ENCODE peak calls at places on chromosomes 11 and 22, in seven cellular contexts. R, M, C, X, B, D and S are unnamed samples.

GRCh38 chr11:42171046-42171445 is 711.6 kb upstream of the LRRC4C start:
- DNase-seq in M (no peak), B (no peak), C (no peak), X (no peak), R (no peak), D (no peak), S (no peak)

GRCh38 chr22:25206998-25207397 is 7.3 kb downstream of the CRYBB3 start:
- DNase-seq in D (no peak), R (no peak), B (no peak), M (no peak), X (no peak), C (no peak), S (no peak)

GRCh38 chr22:24285245-24285644 is 14.6 kb downstream of the SPECC1L start:
- DNase-seq in D (no peak), R (peak; percentile 28), X (no peak), B (no peak), M (no peak), C (no peak), S (no peak)

GRCh38 chr11:96259053-96259837 is 83.8 kb downstream of the MAML2 start:
- DNase-seq in M (peak; percentile 10), B (no peak), D (peak; percentile 66), C (peak; percentile 29), R (peak; percentile 86), X (no peak), S (no peak)

GRCh38 chr11:353315-353857 is 15.9 kb upstream of the B4GALNT4 start:
- DNase-seq in R (peak; percentile 77), C (peak; percentile 57), D (no peak), B (peak; percentile 73), X (peak; percentile 91), M (no peak), S (no peak)

GRCh38 chr11:33060271-33060670 is 20.9 kb downstream of the TCP11L1 start:
- DNase-seq in C (no peak), B (no peak), X (no peak), M (no peak), D (no peak), R (no peak), S (no peak)

GRCh38 chr11:62433553-62434301 is 14.9 kb downstream of the SCGB1A1 start:
- DNase-seq in M (no peak), D (no peak), R (no peak), B (no peak), C (no peak), X (no peak), S (no peak)

GRCh38 chr11:122696662-122697061 is 41.1 kb downstream of the UBASH3B start:
- DNase-seq in B (no peak), M (no peak), C (no peak), R (no peak), X (no peak), D (no peak), S (no peak)

GRCh38 chr11:116107229-116107628 is 603.0 kb upstream of the CADM1 start:
- DNase-seq in R (no peak), D (no peak), B (no peak), C (no peak), X (no peak), M (no peak), S (no peak)

GRCh38 chr22:40620464-40621046 is 16.0 kb downstream of the MRTFA start:
- DNase-seq in D (peak; percentile 76), R (peak; percentile 80), B (no peak), X (no peak), M (peak; percentile 32), C (peak; percentile 46), S (no peak)

GRCh38 chr11:1196516-1197391 is 26.1 kb upstream of the MUC5B start:
- DNase-seq in X (peak; percentile 7), C (no peak), M (no peak), B (peak; percentile 36), D (no peak), R (no peak), S (no peak)

GRCh38 chr11:120900642-120901041 is 123.3 kb upstream of the TBCEL start:
- DNase-seq in R (no peak), C (peak; percentile 8), M (no peak), D (no peak), X (no peak), B (no peak), S (no peak)

GRCh38 chr22:44971651-44972362 is 38.0 kb downstream of the PHF21B start:
- DNase-seq in X (no peak), D (no peak), R (no peak), B (no peak), C (no peak), M (no peak), S (no peak)

GRCh38 chr22:44970291-44970690 is 39.5 kb downstream of the PHF21B start:
- DNase-seq in R (no peak), X (no peak), C (no peak), M (no peak), D (no peak), B (no peak), S (no peak)

GRCh38 chr22:44965171-44965570 is 44.6 kb downstream of the PHF21B start:
- DNase-seq in X (no peak), R (no peak), M (no peak), D (no peak), B (no peak), C (no peak), S (no peak)

GRCh38 chr22:44969817-44970216 is 40.0 kb downstream of the PHF21B start:
- DNase-seq in B (no peak), M (no peak), X (no peak), D (no peak), C (no peak), R (no peak), S (no peak)

GRCh38 chr22:44968736-44969135 is 41.1 kb downstream of the PHF21B start:
- DNase-seq in M (no peak), R (no peak), D (no peak), C (no peak), X (no peak), B (no peak), S (no peak)
- TF ChIP-seq CTCF in M (no peak), R (no peak), D (peak; percentile 14), C (peak; percentile 37), X (no peak), B (no peak), S (peak; percentile 38)

GRCh38 chr22:44730034-44730433 is 22.3 kb upstream of the ARHGAP8 start:
- DNase-seq in C (no peak), X (no peak), R (no peak), D (no peak), B (no peak), M (no peak), S (peak; percentile 32)

GRCh38 chr22:44730490-44731356 is 21.7 kb upstream of the ARHGAP8 start:
- DNase-seq in X (no peak), C (no peak), M (no peak), R (no peak), D (no peak), B (no peak), S (no peak)

GRCh38 chr22:44727709-44728108 is 24.7 kb upstream of the ARHGAP8 start:
- DNase-seq in D (no peak), X (no peak), R (no peak), B (no peak), C (no peak), M (no peak), S (no peak)

GRCh38 chr22:44728761-44729261 is 23.6 kb upstream of the ARHGAP8 start:
- DNase-seq in X (peak; percentile 67), R (no peak), M (no peak), D (no peak), B (no peak), C (no peak), S (no peak)

DNA sequence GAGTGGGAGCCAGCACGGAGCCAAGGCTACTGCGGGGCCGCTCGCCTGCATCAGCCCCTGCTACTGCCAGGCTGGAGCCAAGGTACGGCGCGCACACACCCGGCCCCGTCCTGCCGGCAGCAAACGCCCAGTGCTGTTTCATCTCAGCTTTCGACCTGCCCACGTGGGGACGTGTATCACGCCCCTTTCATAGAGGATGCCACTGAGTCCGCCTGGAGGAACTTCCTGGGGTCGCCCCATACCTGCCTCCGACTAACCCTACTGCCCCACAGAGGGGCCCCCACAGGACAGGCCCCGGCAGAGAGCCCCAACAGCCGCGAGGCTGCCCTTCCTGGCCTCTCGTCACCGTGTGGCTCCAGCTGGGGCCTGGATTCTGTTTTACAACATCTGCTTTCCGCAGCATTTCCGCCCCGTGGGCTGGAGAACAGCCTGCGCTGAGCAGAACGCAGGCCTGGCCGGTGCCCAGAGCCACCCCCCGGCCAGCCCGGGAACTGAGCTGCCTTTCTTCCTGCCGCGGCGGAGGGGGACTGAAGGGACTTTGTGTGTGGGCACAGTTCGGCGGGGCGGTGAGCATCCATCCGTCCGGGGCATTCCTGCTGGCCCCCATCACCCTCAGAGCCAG is 22.9 kb upstream of the ARHGAP8 start:
- DNase-seq in B (no peak), X (peak; percentile 71), R (peak; percentile 71), C (peak; percentile 35), M (no peak), D (no peak), S (peak; percentile 63)
- TF ChIP-seq CTCF in B (no peak), X (peak; percentile 47), R (peak; percentile 44), C (peak; percentile 68), M (no peak), D (no peak), S (no peak)

GRCh38 chr11:69718147-69718546 is 14.3 kb upstream of the FGF19 start:
- DNase-seq in B (no peak), C (peak; percentile 23), X (no peak), R (peak; percentile 23), D (no peak), M (peak; percentile 60), S (peak; percentile 60)
- TF ChIP-seq CTCF in B (no peak), C (peak; percentile 85), X (no peak), R (peak; percentile 65), D (peak; percentile 65), M (peak; percentile 43), S (peak; percentile 72)

DNA sequence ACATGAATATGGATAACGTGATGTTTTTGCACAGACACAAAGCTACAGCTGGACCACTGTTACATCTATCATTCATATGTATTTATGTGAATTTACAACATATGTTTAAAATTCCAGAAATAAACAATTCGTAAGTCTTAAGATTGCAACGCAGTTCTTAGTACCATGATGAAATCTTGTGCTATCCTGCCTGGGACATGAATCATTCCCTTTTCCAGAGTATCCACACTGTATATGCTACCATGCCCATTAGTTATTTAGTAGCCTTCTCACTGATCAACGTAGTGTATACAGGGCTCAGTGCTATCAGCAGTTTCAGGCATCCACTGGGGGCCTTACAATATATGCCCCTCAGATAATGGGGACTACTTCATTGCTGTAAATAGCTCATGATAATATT is 4.3 kb downstream of the ATL3 start:
- DNase-seq in D (no peak), C (peak; percentile 37), B (no peak), M (no peak), R (peak; percentile 94), X (no peak), S (no peak)
- TF ChIP-seq CTCF in D (no peak), C (no peak), B (no peak), M (no peak), R (no peak), X (no peak), S (no peak)

GRCh38 chr11:12482839-12483238 is 105.5 kb downstream of the PARVA start:
- DNase-seq in X (no peak), R (no peak), C (no peak), D (no peak), M (no peak), B (no peak), S (no peak)

GRCh38 chr11:12480401-12480800 is 103.0 kb downstream of the PARVA start:
- DNase-seq in R (no peak), M (no peak), X (no peak), C (no peak), B (no peak), D (no peak), S (no peak)

GRCh38 chr11:12489246-12489772 is 111.9 kb downstream of the PARVA start:
- DNase-seq in X (no peak), C (no peak), B (no peak), D (no peak), R (no peak), M (no peak), S (no peak)

GRCh38 chr11:12483604-12484003 is 106.2 kb downstream of the PARVA start:
- DNase-seq in D (no peak), X (no peak), M (no peak), C (no peak), R (no peak), B (no peak), S (no peak)

GRCh38 chr11:12485328-12485727 is 108.0 kb downstream of the PARVA start:
- DNase-seq in X (no peak), D (no peak), R (no peak), M (no peak), C (no peak), B (no peak), S (no peak)
- TF ChIP-seq CTCF in X (no peak), D (peak; percentile 70), R (peak; percentile 48), M (peak; percentile 28), C (peak; percentile 71), B (peak; percentile 29), S (peak; percentile 49)